ENCODE peak calls at places on chromosomes 5 and 9, in ten cellular contexts. O is endothelial cell of umbilical vein, B is pancreas, T is AG04450, F is lower lobe of right lung, Q is PC-9, W is fibroblast of pulmonary artery, G is fibroblast of villous mesenchyme, J is suprapubic skin, C is cardiac fibroblast. E is an unnamed sample.

GRCh38 chr9:130406278-130406895 is 38.4 kb upstream of the ASS1 start:
- DNase-seq in W (no peak), F (no peak), B (peak; percentile 14), T (no peak), G (no peak), C (no peak), J (no peak), O (no peak), Q (no peak), E (no peak)

GRCh38 chr9:130053504-130054427 is at the start of gene GPR107:
- DNase-seq in G (peak; percentile 73), F (peak; percentile 89), J (peak; percentile 85), T (no peak), O (peak; percentile 78), Q (peak; percentile 77), C (peak; percentile 72), W (peak; percentile 71), B (peak; percentile 92), E (peak; percentile 86)

GRCh38 chr5:173452098-173452497 is 123.9 kb upstream of the STC2 start:
- DNase-seq in G (peak; percentile 79), O (no peak), C (peak; percentile 94), B (no peak), T (no peak), Q (peak; percentile 74), J (no peak), F (no peak), W (peak; percentile 86), E (peak; percentile 90)

GRCh38 chr5:133289686-133290367 is 238.0 kb downstream of the HSPA4 start:
- DNase-seq in W (no peak), C (no peak), F (no peak), Q (peak; percentile 18), T (no peak), B (no peak), J (no peak), O (no peak), G (no peak), E (no peak)

GRCh38 chr9:127076860-127077657 is 45.4 kb downstream of the ANGPTL2 start:
- DNase-seq in G (peak; percentile 45), F (no peak), W (peak; percentile 24), Q (no peak), J (no peak), O (no peak), B (no peak), T (no peak), C (no peak), E (no peak)

GRCh38 chr5:33641722-33642505 is 201.1 kb downstream of the TARS1 start:
- DNase-seq in F (no peak), J (no peak), O (no peak), G (peak; percentile 75), B (peak; percentile 36), C (peak; percentile 36), T (no peak), Q (peak; percentile 31), W (peak; percentile 69), E (no peak)

GRCh38 chr9:88651682-88652633 is 117.0 kb downstream of the NXNL2 start:
- DNase-seq in F (peak; percentile 59), T (peak; percentile 94), Q (peak; percentile 83), G (peak; percentile 96), W (peak; percentile 96), C (peak; percentile 98), J (peak; percentile 93), O (no peak), B (no peak), E (peak; percentile 99)

GRCh38 chr5:159003045-159004030 is 96.4 kb downstream of the EBF1 start:
- DNase-seq in Q (no peak), J (no peak), T (no peak), G (peak; percentile 75), W (peak; percentile 32), C (peak; percentile 86), F (no peak), O (peak; percentile 40), B (no peak), E (peak; percentile 81)

GRCh38 chr5:39501403-39501802 is 76.6 kb upstream of the DAB2 start:
- DNase-seq in G (peak; percentile 62), J (no peak), O (peak; percentile 83), Q (peak; percentile 31), W (peak; percentile 81), F (no peak), B (no peak), T (no peak), C (peak; percentile 87), E (peak; percentile 67)

GRCh38 chr5:137506296-137506695 is 7.2 kb upstream of the SPOCK1 start:
- DNase-seq in Q (no peak), O (no peak), G (no peak), J (no peak), F (no peak), B (no peak), C (no peak), T (no peak), W (no peak), E (no peak)

GRCh38 chr9:108551030-108551964 is 304.5 kb downstream of the ACTL7B start:
- DNase-seq in Q (peak; percentile 75), F (no peak), C (peak; percentile 87), T (peak; percentile 73), O (no peak), J (no peak), G (peak; percentile 82), W (peak; percentile 74), B (no peak), E (peak; percentile 95)

GRCh38 chr5:149141957-149142851 is 911 bp downstream of the ABLIM3 start:
- DNase-seq in B (peak; percentile 41), W (peak; percentile 48), C (peak; percentile 48), Q (no peak), F (no peak), O (peak; percentile 62), J (no peak), T (no peak), G (no peak), E (peak; percentile 72)

GRCh38 chr5:176995896-176996767 is 10.4 kb downstream of the UIMC1 start:
- DNase-seq in C (peak; percentile 91), Q (no peak), G (peak; percentile 87), W (peak; percentile 88), T (no peak), J (no peak), B (no peak), O (peak; percentile 86), F (no peak), E (peak; percentile 61)

DNA sequence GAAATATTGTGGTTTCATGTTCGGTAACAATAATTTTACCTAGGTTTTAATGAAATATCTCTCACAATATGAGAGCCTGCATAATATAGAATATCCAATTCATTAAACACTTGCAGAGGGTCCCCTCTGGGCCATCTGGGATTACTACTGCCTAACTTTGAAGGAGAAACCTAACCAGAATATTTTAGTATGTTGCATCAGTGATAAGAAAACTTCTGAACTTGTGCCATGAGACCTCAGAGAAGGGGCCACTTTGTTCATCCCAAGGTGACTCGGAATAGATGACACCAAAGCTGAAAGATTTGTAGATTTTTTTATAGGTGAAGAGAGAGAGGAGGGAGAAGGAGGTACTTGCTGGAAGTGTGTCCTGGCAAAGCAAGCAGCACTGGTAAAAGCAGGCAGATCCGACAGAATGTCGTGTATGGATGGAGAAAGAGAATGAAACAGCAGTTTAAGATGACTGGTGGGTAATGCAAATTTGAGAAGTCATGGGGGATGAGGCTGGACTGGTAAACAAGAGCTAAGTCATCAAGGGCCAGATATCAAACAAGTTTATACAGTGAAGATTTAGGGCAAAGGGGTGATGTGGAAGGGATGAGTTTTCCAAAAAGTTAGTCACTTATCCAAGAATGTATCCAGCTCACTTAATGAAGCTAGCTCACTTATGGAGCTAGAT is 372.3 kb downstream of the ADGRV1 start:
- DNase-seq in B (no peak), F (no peak), W (no peak), O (no peak), Q (no peak), J (no peak), G (no peak), T (no peak), C (no peak), E (no peak)
- TF ChIP-seq CTCF in B (no peak), F (no peak), W (no peak), O (no peak), Q (no peak), J (no peak), G (no peak), T (no peak), C (no peak), E (no peak)

DNA sequence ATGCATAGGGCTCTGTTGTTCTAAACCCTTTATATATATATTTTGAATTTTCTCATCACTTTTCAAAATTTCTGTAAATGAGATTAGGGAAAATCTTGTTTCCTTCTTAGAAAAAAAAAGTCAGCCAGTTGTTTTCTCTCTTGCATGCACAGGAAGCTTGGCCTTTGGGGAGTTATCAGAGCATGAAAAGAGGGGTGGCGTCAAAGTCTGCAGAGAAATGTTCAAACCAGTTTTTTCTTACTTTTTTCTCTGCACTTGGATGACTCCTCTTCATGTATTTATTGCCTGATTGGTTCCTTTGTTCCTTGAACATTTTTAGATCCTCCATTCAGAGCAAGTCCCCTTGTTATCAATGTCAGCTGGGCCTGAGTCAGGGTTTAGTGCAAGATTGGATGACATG is 392.5 kb upstream of the BRINP1 start:
- DNase-seq in Q (no peak), O (no peak), B (no peak), F (no peak), J (no peak), W (no peak), C (no peak), T (no peak), G (no peak), E (no peak)
- H3K4me3 ChIP-seq in Q (no peak overlapping the region), O (no peak overlapping the region), B (no peak overlapping the region), F (no peak overlapping the region), J (no peak overlapping the region), W (no peak overlapping the region), C (no peak overlapping the region), T (no peak overlapping the region), G (no peak overlapping the region), E (no peak overlapping the region)

GRCh38 chr9:21692390-21692789 is 110.0 kb upstream of the MTAP start:
- DNase-seq in F (no peak), T (no peak), C (no peak), W (no peak), J (no peak), O (no peak), B (no peak), Q (no peak), G (no peak), E (no peak)

GRCh38 chr9:21695874-21696341 is 106.5 kb upstream of the MTAP start:
- DNase-seq in O (no peak), J (no peak), B (peak; percentile 70), C (no peak), T (no peak), G (no peak), W (no peak), Q (no peak), F (peak; percentile 34), E (no peak)

GRCh38 chr9:21695443-21695842 is 107.0 kb upstream of the MTAP start:
- DNase-seq in C (no peak), Q (no peak), O (no peak), F (no peak), J (no peak), W (no peak), T (no peak), B (peak; percentile 41), G (no peak), E (no peak)

GRCh38 chr9:21694424-21694823 is 108.0 kb upstream of the MTAP start:
- DNase-seq in O (no peak), W (no peak), G (no peak), B (peak; percentile 42), F (no peak), J (no peak), Q (no peak), C (no peak), T (no peak), E (no peak)

GRCh38 chr9:21696411-21696865 is 106.0 kb upstream of the MTAP start:
- DNase-seq in O (no peak), J (no peak), G (peak; percentile 48), Q (no peak), F (peak; percentile 45), T (no peak), C (peak; percentile 41), B (peak; percentile 51), W (no peak), E (no peak)
- TF ChIP-seq CTCF in O (peak; percentile 5), J (no peak), G (peak; percentile 30), Q (no peak), F (no peak), T (peak; percentile 20), C (peak; percentile 21), B (no peak), W (peak; percentile 17), E (no peak)

GRCh38 chr9:76296561-76297276 is 97.5 kb downstream of the RFK start:
- DNase-seq in G (no peak), F (no peak), T (no peak), Q (no peak), C (no peak), J (no peak), O (no peak), B (no peak), W (no peak), E (no peak)
- H3K4me3 ChIP-seq in G (no peak overlapping the region), F (no peak overlapping the region), T (no peak overlapping the region), Q (no peak overlapping the region), C (no peak overlapping the region), J (no peak overlapping the region), O (no peak overlapping the region), B (no peak overlapping the region), W (no peak overlapping the region), E (no peak overlapping the region)

E was measured in foreskin fibroblast.